ENCODE peak calls at places on chromosome 11, in eight cellular contexts. M is right atrium auricular region, Z is LoVo, X is T-helper 2 cell, C is T-helper 9 cell, E is globus pallidus, K is T follicular helper cell, L is cardiac muscle cell. W is an unnamed sample.

GRCh38 chr11:21646351-21646750 is 546.5 kb upstream of the ANO5 start:
- DNase-seq in K (no peak), X (no peak), E (no peak), L (no peak), C (no peak), Z (no peak), M (no peak), W (no peak)

GRCh38 chr11:66639066-66639813 is 737 bp downstream of the RBM4 start:
- DNase-seq in C (no peak), M (no peak), K (no peak), Z (peak), E (peak), L (peak), X (no peak), W (peak)

GRCh38 chr11:108931168-108931567 is 266.3 kb downstream of the DDX10 start:
- DNase-seq in K (no peak), M (no peak), Z (no peak), L (no peak), E (no peak), X (no peak), C (no peak), W (no peak)

GRCh38 chr11:58941838-58942237 is 2.5 kb downstream of the GLYATL1 start:
- DNase-seq in C (no peak), K (no peak), L (no peak), E (no peak), X (no peak), M (no peak), Z (no peak), W (no peak)

GRCh38 chr11:18495268-18495667 is 31.5 kb downstream of the TSG101 start:
- DNase-seq in Z (no peak), K (no peak), X (no peak), C (no peak), M (no peak), E (no peak), L (no peak), W (no peak)

GRCh38 chr11:69058501-69059270 is 10.0 kb downstream of the TPCN2 start:
- DNase-seq in L (no peak), C (no peak), X (no peak), E (no peak), Z (no peak), M (no peak), K (no peak), W (no peak)

GRCh38 chr11:65584723-65585171 is 8.9 kb downstream of the EHBP1L1 start:
- DNase-seq in X (no peak), Z (no peak), M (no peak), K (no peak), E (no peak), C (no peak), L (no peak), W (no peak)

GRCh38 chr11:2570211-2570811 is 125.5 kb downstream of the KCNQ1 start:
- DNase-seq in E (no peak), C (no peak), M (no peak), Z (no peak), X (peak), L (no peak), K (no peak), W (no peak)

GRCh38 chr11:1456596-1457325 is 29.8 kb downstream of the MOB2 start:
- DNase-seq in M (no peak), E (no peak), L (no peak), Z (no peak), X (no peak), K (no peak), C (no peak), W (no peak)

GRCh38 chr11:59918987-59919589 is 19.1 kb upstream of the OOSP1 start:
- DNase-seq in X (no peak), C (no peak), Z (peak), L (peak), M (no peak), E (peak), K (no peak), W (no peak)

GRCh38 chr11:117328414-117329010 is 858 bp downstream of the CEP164 start:
- DNase-seq in E (no peak), Z (no peak), K (no peak), L (peak), X (no peak), C (no peak), M (peak), W (no peak)

GRCh38 chr11:126497581-126498109 is 142.2 kb downstream of the ST3GAL4 start:
- DNase-seq in X (no peak), E (no peak), K (no peak), M (no peak), L (no peak), Z (no peak), C (no peak), W (no peak)

GRCh38 chr11:134207538-134208239 is 16.1 kb downstream of the NCAPD3 start:
- DNase-seq in K (peak), L (peak), Z (no peak), E (no peak), M (no peak), X (peak), C (peak), W (peak)

GRCh38 chr11:29255401-29255800 is 761.4 kb downstream of the KCNA4 start:
- DNase-seq in K (no peak), E (no peak), L (no peak), C (no peak), X (no peak), Z (no peak), M (no peak), W (no peak)

GRCh38 chr11:104870910-104871309 is 27.4 kb downstream of the CASP12 start:
- DNase-seq in M (no peak), E (no peak), C (no peak), Z (no peak), L (no peak), K (no peak), X (no peak), W (no peak)

GRCh38 chr11:104098555-104098954 is 62.1 kb downstream of the DDI1 start:
- DNase-seq in E (no peak), K (no peak), Z (no peak), X (no peak), C (no peak), L (no peak), M (no peak), W (no peak)

GRCh38 chr11:32196137-32196536 is 105.3 kb downstream of the RCN1 start:
- DNase-seq in C (no peak), X (no peak), L (no peak), M (no peak), Z (no peak), K (no peak), E (no peak), W (no peak)

GRCh38 chr11:38711110-38711509 is 2113.1 kb upstream of the RAG2 start:
- DNase-seq in L (no peak), E (no peak), X (no peak), Z (no peak), C (no peak), M (no peak), K (no peak), W (no peak)

GRCh38 chr11:77035580-77035979 is 1.4 kb downstream of the B3GNT6 start:
- DNase-seq in K (no peak), E (no peak), M (no peak), L (no peak), C (no peak), Z (peak), X (no peak), W (no peak)

GRCh38 chr11:119889728-119890280 is 160.8 kb upstream of the NECTIN1 start:
- DNase-seq in X (no peak), C (no peak), K (no peak), M (no peak), E (no peak), L (no peak), Z (no peak), W (no peak)

GRCh38 chr11:75334976-75335375 is 16.5 kb downstream of the ARRB1 start:
- DNase-seq in E (no peak), L (no peak), C (no peak), K (no peak), X (no peak), Z (no peak), M (no peak), W (no peak)

GRCh38 chr11:70324354-70325115 is 54.0 kb downstream of the PPFIA1 start:
- DNase-seq in C (no peak), M (no peak), X (no peak), L (peak), K (no peak), E (no peak), Z (no peak), W (no peak)

GRCh38 chr11:64028398-64029115 is 7.2 kb upstream of the FLRT1 start:
- DNase-seq in C (no peak), X (no peak), K (no peak), L (peak), M (no peak), E (no peak), Z (no peak), W (no peak)

GRCh38 chr11:120303004-120303637 is 22.0 kb upstream of the TLCD5 start:
- DNase-seq in Z (peak), X (no peak), E (peak), K (peak), M (no peak), L (peak), C (peak), W (peak)

GRCh38 chr11:44788536-44789227 is 61.9 kb downstream of the TSPAN18 start:
- DNase-seq in L (no peak), K (no peak), X (no peak), Z (no peak), C (no peak), E (no peak), M (no peak), W (no peak)

GRCh38 chr11:123302751-123303195 is 107.7 kb upstream of the CLMP start:
- DNase-seq in K (no peak), M (no peak), X (no peak), L (no peak), Z (no peak), C (no peak), E (no peak), W (no peak)

GRCh38 chr11:63920870-63921417 is 4.0 kb upstream of the RCOR2 start:
- DNase-seq in M (no peak), E (no peak), Z (no peak), C (no peak), L (peak), K (no peak), X (no peak), W (peak)

GRCh38 chr11:116454020-116454645 is 318.7 kb downstream of the BUD13 start:
- DNase-seq in M (no peak), E (peak), C (no peak), K (no peak), L (peak), X (no peak), Z (peak), W (no peak)

GRCh38 chr11:19116315-19116970 is 525 bp upstream of the ZDHHC13 start:
- DNase-seq in E (no peak), X (no peak), K (no peak), C (no peak), M (no peak), L (no peak), Z (no peak), W (no peak)

GRCh38 chr11:24386551-24387404 is 110.1 kb upstream of the LUZP2 start:
- DNase-seq in E (no peak), K (no peak), C (no peak), Z (peak), X (no peak), L (peak), M (no peak), W (no peak)

GRCh38 chr11:121968638-121969037 is 147.4 kb downstream of the BLID start:
- DNase-seq in X (no peak), K (no peak), E (no peak), M (no peak), Z (no peak), L (no peak), C (no peak), W (no peak)

GRCh38 chr11:99934008-99934407 is 753.1 kb upstream of the ARHGAP42 start:
- DNase-seq in Z (no peak), L (no peak), X (no peak), M (no peak), C (no peak), E (no peak), K (no peak), W (no peak)

GRCh38 chr11:10499452-10500262 is 41.3 kb downstream of the RNF141 start:
- DNase-seq in E (no peak), M (peak), L (no peak), C (no peak), Z (no peak), X (no peak), K (no peak), W (no peak)

GRCh38 chr11:102410382-102410784 is 42.2 kb downstream of the TMEM123 start:
- DNase-seq in L (peak), Z (no peak), E (no peak), C (no peak), X (no peak), K (no peak), M (no peak), W (no peak)

GRCh38 chr11:1742371-1742770 is 8.0 kb downstream of the IFITM10 start:
- DNase-seq in E (no peak), L (no peak), C (no peak), M (no peak), X (no peak), K (no peak), Z (no peak), W (no peak)

GRCh38 chr11:75031224-75031753 is 42.6 kb downstream of the NEU3 start:
- DNase-seq in Z (no peak), X (no peak), L (no peak), M (no peak), E (peak), C (no peak), K (no peak), W (no peak)

GRCh38 chr11:10375280-10376048 is 70.6 kb downstream of the ADM start:
- DNase-seq in X (no peak), Z (no peak), K (no peak), L (no peak), E (no peak), C (no peak), M (no peak), W (no peak)

GRCh38 chr11:115462757-115463156 is 41.5 kb downstream of the CADM1 start:
- DNase-seq in L (no peak), K (no peak), E (no peak), X (no peak), M (no peak), C (no peak), Z (no peak), W (no peak)

W was measured in CD8-positive, alpha-beta T cell.